ENCODE peak calls at places on chromosomes 6 and 20, in nine cellular contexts. N, P, I, T, X, H, Z, W and V are unnamed samples.
A peak's percentile ranks its signal among the peaks of the same experiment; 100 is the strongest.

GRCh38 chr6:36324715-36325114 is 12.0 kb downstream of the BNIP5 start:
- DNase-seq in P (no peak), N (no peak), X (no peak), T (no peak), Z (no peak), H (no peak), W (no peak), I (no peak), V (no peak)

GRCh38 chr6:136118787-136119186 is 131.3 kb downstream of the MTFR2 start:
- DNase-seq in N (no peak), H (no peak), I (no peak), P (no peak), Z (no peak), X (no peak), T (no peak), W (no peak), V (no peak)

GRCh38 chr6:30849903-30850651 is 34.2 kb upstream of the DDR1 start:
- DNase-seq in P (no peak), N (no peak), X (no peak), I (no peak), H (no peak), Z (no peak), W (no peak), T (no peak), V (no peak)

GRCh38 chr20:38791291-38791690 is 14.2 kb upstream of the PPP1R16B start:
- DNase-seq in Z (no peak), N (no peak), I (no peak), W (no peak), T (no peak), X (no peak), P (peak; percentile 23), H (no peak), V (no peak)

GRCh38 chr6:5175195-5175594 is 85.6 kb downstream of the LYRM4 start:
- DNase-seq in T (peak; percentile 90), P (peak; percentile 24), I (no peak), Z (no peak), N (no peak), W (peak; percentile 49), X (peak; percentile 47), H (no peak), V (peak; percentile 39)

GRCh38 chr6:2007165-2007564 is 238.2 kb downstream of the GMDS start:
- DNase-seq in I (no peak), Z (no peak), H (no peak), T (no peak), X (no peak), P (peak; percentile 29), N (no peak), W (peak; percentile 9), V (no peak)

GRCh38 chr20:18288748-18289705 is 700 bp downstream of the ZNF133 start:
- DNase-seq in N (peak; percentile 26), X (no peak), H (peak; percentile 37), W (no peak), Z (no peak), P (peak; percentile 66), I (no peak), T (peak; percentile 57), V (no peak)

GRCh38 chr6:36290668-36291620 is 21.1 kb downstream of the PNPLA1 start:
- DNase-seq in T (no peak), N (peak; percentile 65), H (no peak), Z (peak; percentile 73), I (peak; percentile 13), W (no peak), X (peak; percentile 23), P (peak; percentile 44), V (no peak)

GRCh38 chr6:137217801-137218472 is 1.2 kb downstream of the IFNGR1 start:
- DNase-seq in I (no peak), P (peak; percentile 81), H (no peak), T (no peak), N (peak; percentile 57), W (peak; percentile 73), X (peak; percentile 6), Z (peak; percentile 43), V (peak; percentile 55)

GRCh38 chr6:41976794-41977484 is 35.3 kb upstream of the CCND3 start:
- DNase-seq in Z (peak; percentile 77), P (peak; percentile 77), W (no peak), X (peak; percentile 84), N (no peak), H (no peak), T (no peak), I (no peak), V (peak; percentile 29)

GRCh38 chr20:10109621-10110020 is 74.8 kb downstream of the ANKEF1 start:
- DNase-seq in H (no peak), N (no peak), T (no peak), P (no peak), Z (no peak), W (no peak), X (no peak), I (no peak), V (no peak)

GRCh38 chr20:1224205-1224604 is 1.6 kb upstream of the RAD21L1 start:
- DNase-seq in T (no peak), W (no peak), Z (no peak), H (no peak), P (no peak), N (no peak), X (no peak), I (no peak), V (no peak)

GRCh38 chr20:51132286-51132810 is 109.4 kb upstream of the KCNG1 start:
- DNase-seq in I (no peak), N (no peak), T (no peak), H (no peak), Z (no peak), W (no peak), P (peak; percentile 47), X (peak; percentile 39), V (no peak)

GRCh38 chr6:71468841-71469750 is 180.5 kb downstream of the OGFRL1 start:
- DNase-seq in T (no peak), Z (peak; percentile 67), W (no peak), H (no peak), X (peak; percentile 62), N (no peak), P (peak; percentile 92), I (no peak), V (no peak)

GRCh38 chr6:32963870-32964269 is 4.5 kb upstream of the BRD2 start:
- DNase-seq in H (no peak), N (no peak), Z (no peak), X (no peak), P (no peak), W (no peak), I (no peak), T (no peak), V (no peak)

GRCh38 chr6:32967151-32968091 is 973 bp upstream of the BRD2 start:
- DNase-seq in I (peak; percentile 73), N (peak; percentile 56), P (peak; percentile 58), Z (peak; percentile 72), T (peak; percentile 73), X (peak; percentile 64), W (peak; percentile 84), H (peak; percentile 49), V (peak; percentile 82)

GRCh38 chr6:32968093-32968769 is at the start of gene BRD2:
- DNase-seq in N (peak; percentile 98), T (peak; percentile 96), P (peak; percentile 98), X (peak; percentile 98), I (peak; percentile 93), W (peak; percentile 99), Z (peak; percentile 84), H (peak; percentile 93), V (peak; percentile 98)

GRCh38 chr6:32964776-32965175 is 3.6 kb upstream of the BRD2 start:
- DNase-seq in H (no peak), T (no peak), X (no peak), N (no peak), W (no peak), I (no peak), P (no peak), Z (no peak), V (no peak)

GRCh38 chr6:32965901-32966300 is 2.5 kb upstream of the BRD2 start:
- DNase-seq in W (no peak), P (no peak), I (no peak), X (no peak), H (no peak), T (no peak), N (no peak), Z (no peak), V (no peak)
- H3K27ac ChIP-seq in W (peak overlapping the region; percentile 100), P (no peak overlapping the region), I (no peak overlapping the region), X (no peak overlapping the region), H (no peak overlapping the region), T (no peak overlapping the region), N (no peak overlapping the region), Z (no peak overlapping the region), V (no peak overlapping the region)

GRCh38 chr6:7697820-7698623 is 27.9 kb upstream of the BMP6 start:
- DNase-seq in I (no peak), N (peak; percentile 55), X (peak; percentile 90), H (no peak), W (no peak), T (peak; percentile 29), Z (peak; percentile 89), P (peak; percentile 95), V (no peak)
- H3K4me3 ChIP-seq in I (no peak overlapping the region), N (no peak overlapping the region), X (peak overlapping the region; percentile 45), H (peak overlapping the region; percentile 56), W (no peak overlapping the region), T (no peak overlapping the region), Z (peak overlapping the region; percentile 41), P (peak overlapping the region; percentile 61), V (no peak overlapping the region)

GRCh38 chr20:7622399-7622961 is 317.8 kb downstream of the HAO1 start:
- DNase-seq in H (no peak), X (no peak), I (no peak), W (no peak), Z (no peak), P (no peak), T (no peak), N (no peak), V (no peak)
- H3K9me2 ChIP-seq in H (no peaks in the 10 kb centered on the region), X (no peaks in the 10 kb centered on the region), I (no peaks in the 10 kb centered on the region), W (no peaks in the 10 kb centered on the region), Z (no peaks in the 10 kb centered on the region), P (no peaks in the 10 kb centered on the region), T (no peaks in the 10 kb centered on the region), N (no peaks in the 10 kb centered on the region), V (no peaks in the 10 kb centered on the region)

GRCh38 chr6:25415274-25415673 is 136.1 kb downstream of the CARMIL1 start:
- DNase-seq in P (no peak), X (no peak), W (no peak), H (no peak), N (no peak), I (no peak), T (no peak), Z (no peak), V (no peak)

GRCh38 chr6:25414168-25414567 is 135.0 kb downstream of the CARMIL1 start:
- DNase-seq in P (no peak), W (no peak), Z (no peak), I (no peak), N (no peak), H (no peak), T (no peak), X (peak; percentile 14), V (no peak)

GRCh38 chr6:25415701-25416100 is 136.5 kb downstream of the CARMIL1 start:
- DNase-seq in N (no peak), P (no peak), T (peak; percentile 22), H (no peak), I (no peak), W (no peak), Z (no peak), X (no peak), V (no peak)

GRCh38 chr6:25413506-25413905 is 134.3 kb downstream of the CARMIL1 start:
- DNase-seq in W (no peak), X (no peak), H (no peak), I (no peak), Z (no peak), N (no peak), T (peak; percentile 44), P (no peak), V (peak; percentile 51)

DNA sequence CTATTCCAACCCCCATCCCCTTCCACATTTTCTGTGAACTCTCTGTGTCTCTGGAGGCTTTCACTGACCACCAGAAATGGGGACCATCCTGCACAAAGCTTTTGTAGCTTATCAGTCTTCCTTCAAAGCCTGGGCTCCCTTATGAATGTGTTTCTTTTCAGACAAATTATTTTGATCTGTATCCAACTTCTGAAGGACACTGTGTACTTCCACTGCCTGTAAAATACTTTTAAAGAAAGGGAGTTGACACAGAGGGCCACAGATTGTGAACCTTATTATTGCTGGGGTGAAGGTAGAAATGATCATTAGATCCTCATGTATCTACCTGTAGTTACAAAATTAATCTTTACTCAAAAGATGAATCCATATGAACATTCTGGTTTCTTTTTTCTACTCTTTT is 135.6 kb downstream of the CARMIL1 start:
- DNase-seq in P (no peak), W (no peak), T (no peak), Z (no peak), H (no peak), I (no peak), N (no peak), X (no peak), V (no peak)
- H3K27ac ChIP-seq in P (no peak overlapping the region), W (no peak overlapping the region), T (peak overlapping the region; percentile 45), Z (no peak overlapping the region), H (no peak overlapping the region), I (no peak overlapping the region), N (no peak overlapping the region), X (no peak overlapping the region), V (no peak overlapping the region)